ENCODE peak calls at places on chromosomes 13 and 19, in ten cellular contexts. E is cardiac muscle cell, Y is brain microvascular endothelial cell, B is K562, Z is endothelial cell of umbilical vein, J is tibial artery, L is endodermal cell, V is heart right ventricle, X is PC-3, T is IMR-90. S is an unnamed sample.

GRCh38 chr13:40800559-40800958 is 11.1 kb downstream of the SLC25A15 start:
- DNase-seq in E (no peak), Y (no peak), B (no peak), Z (no peak), J (no peak), L (no peak), V (no peak), X (no peak), T (no peak), S (no peak)

GRCh38 chr19:56504581-56504980 is 3.1 kb upstream of the ZNF471 start:
- DNase-seq in E (no peak), Y (peak), B (no peak), Z (no peak), J (no peak), L (no peak), V (no peak), X (no peak), T (peak), S (no peak)

GRCh38 chr19:41785653-41786052 is 10.7 kb upstream of the CEACAM3 start:
- DNase-seq in E (peak), Y (peak), B (peak), Z (peak), J (peak), L (peak), V (peak), X (peak), T (peak), S (peak)

GRCh38 chr13:112558696-112559418 is 29.1 kb downstream of the TUBGCP3 start:
- DNase-seq in E (no peak), Y (no peak), B (no peak), Z (peak), J (no peak), L (no peak), V (no peak), X (no peak), T (no peak), S (no peak)

GRCh38 chr13:114025432-114026127 is 51.7 kb upstream of the C13orf46 start:
- DNase-seq in E (peak), Y (peak), B (no peak), Z (no peak), J (no peak), L (no peak), V (peak), X (no peak), T (peak), S (peak)

GRCh38 chr13:25733061-25733491 is 318.7 kb downstream of the SHISA2 start:
- DNase-seq in E (no peak), Y (peak), B (no peak), Z (no peak), J (no peak), L (no peak), V (no peak), X (peak), T (no peak), S (no peak)

GRCh38 chr19:51737924-51738323 is 13.8 kb downstream of the FPR1 start:
- DNase-seq in E (no peak), Y (no peak), B (no peak), Z (no peak), J (no peak), L (no peak), V (no peak), X (no peak), T (no peak), S (no peak)

GRCh38 chr19:9797871-9798270 is 21.0 kb downstream of the FBXL12 start:
- DNase-seq in E (no peak), Y (no peak), B (no peak), Z (no peak), J (no peak), L (no peak), V (no peak), X (peak), T (no peak), S (no peak)

GRCh38 chr19:17703823-17704463 is 15.3 kb upstream of the MAP1S start:
- DNase-seq in E (peak), Y (peak), B (peak), Z (peak), J (peak), L (peak), V (peak), X (peak), T (peak), S (peak)

GRCh38 chr19:44912854-44913253 is 1.6 kb upstream of the APOC1 start:
- DNase-seq in E (no peak), Y (no peak), B (no peak), Z (no peak), J (peak), L (no peak), V (no peak), X (no peak), T (no peak), S (no peak)

GRCh38 chr19:29537181-29537580 is 11.4 kb downstream of the VSTM2B start:
- DNase-seq in E (no peak), Y (no peak), B (no peak), Z (no peak), J (no peak), L (no peak), V (no peak), X (no peak), T (no peak), S (no peak)

GRCh38 chr19:24054044-24054935 is 32.7 kb upstream of the ZNF254 start:
- DNase-seq in E (no peak), Y (peak), B (no peak), Z (no peak), J (no peak), L (no peak), V (no peak), X (peak), T (peak), S (no peak)

GRCh38 chr19:39307233-39307821 is 11.1 kb downstream of the IFNL1 start:
- DNase-seq in E (peak), Y (no peak), B (no peak), Z (no peak), J (no peak), L (peak), V (peak), X (no peak), T (no peak), S (no peak)

GRCh38 chr13:31898383-31899071 is 133.0 kb upstream of the FRY start:
- DNase-seq in E (no peak), Y (no peak), B (no peak), Z (no peak), J (no peak), L (no peak), V (no peak), X (no peak), T (no peak), S (peak)

GRCh38 chr13:48066310-48066989 is 28.5 kb downstream of the MED4 start:
- DNase-seq in E (no peak), Y (no peak), B (peak), Z (no peak), J (no peak), L (no peak), V (no peak), X (no peak), T (peak), S (peak)

GRCh38 chr13:73958657-73959397 is 175.4 kb downstream of the KLF12 start:
- DNase-seq in E (no peak), Y (no peak), B (no peak), Z (no peak), J (no peak), L (no peak), V (no peak), X (peak), T (no peak), S (no peak)

GRCh38 chr13:36850790-36851438 is 31.9 kb downstream of the RFXAP start:
- DNase-seq in E (peak), Y (no peak), B (peak), Z (peak), J (no peak), L (peak), V (no peak), X (no peak), T (no peak), S (peak)

GRCh38 chr13:114146629-114147028 is 14.2 kb upstream of the RASA3 start:
- DNase-seq in E (peak), Y (no peak), B (peak), Z (no peak), J (no peak), L (peak), V (no peak), X (no peak), T (no peak), S (peak)

GRCh38 chr13:37058801-37059135 is 720 bp downstream of the SUPT20H start:
- DNase-seq in E (peak), Y (peak), B (peak), Z (no peak), J (no peak), L (no peak), V (no peak), X (no peak), T (no peak), S (peak)

GRCh38 chr13:79913141-79913827 is 427.6 kb downstream of the SPRY2 start:
- DNase-seq in E (no peak), Y (no peak), B (no peak), Z (peak), J (no peak), L (no peak), V (no peak), X (no peak), T (no peak), S (no peak)

GRCh38 chr19:7830272-7830771 is 304 bp downstream of the EVI5L start:
- DNase-seq in E (no peak), Y (no peak), B (no peak), Z (no peak), J (no peak), L (no peak), V (no peak), X (no peak), T (no peak), S (no peak)

GRCh38 chr19:8366961-8367326 is 3.0 kb downstream of the ANGPTL4 start:
- DNase-seq in E (no peak), Y (no peak), B (no peak), Z (no peak), J (no peak), L (peak), V (no peak), X (no peak), T (no peak), S (no peak)

GRCh38 chr13:27858046-27858445 is 61.8 kb upstream of the PDX1 start:
- DNase-seq in E (no peak), Y (no peak), B (no peak), Z (no peak), J (no peak), L (no peak), V (no peak), X (no peak), T (no peak), S (no peak)

GRCh38 chr19:57903298-57904174 is 12.9 kb downstream of the ZNF417 start:
- DNase-seq in E (peak), Y (no peak), B (peak), Z (peak), J (no peak), L (no peak), V (no peak), X (peak), T (peak), S (no peak)

GRCh38 chr13:30395192-30396158 is 26.8 kb upstream of the UBE2L5 start:
- DNase-seq in E (peak), Y (peak), B (peak), Z (peak), J (peak), L (peak), V (peak), X (peak), T (peak), S (peak)

GRCh38 chr19:2561221-2561620 is 85.3 kb downstream of the GADD45B start:
- DNase-seq in E (no peak), Y (no peak), B (no peak), Z (no peak), J (no peak), L (no peak), V (no peak), X (no peak), T (no peak), S (no peak)
- H3K27ac ChIP-seq in E (no peak), Y (no peak), B (no peak), Z (no peak), J (no peak), L (no peak), V (no peak), X (no peak), T (no peak), S (no peak)

GRCh38 chr19:35061583-35062373 is 20.3 kb downstream of the HPN start:
- DNase-seq in E (no peak), Y (no peak), B (no peak), Z (no peak), J (no peak), L (no peak), V (no peak), X (peak), T (peak), S (no peak)
- H3K27ac ChIP-seq in E (no peak), Y (no peak), B (no peak), Z (no peak), J (no peak), L (no peak), V (no peak), X (no peak), T (no peak), S (no peak)

GRCh38 chr19:13077233-13077632 is 25.4 kb downstream of the LYL1 start:
- DNase-seq in E (no peak), Y (no peak), B (no peak), Z (no peak), J (no peak), L (no peak), V (no peak), X (no peak), T (no peak), S (no peak)
- H3K27ac ChIP-seq in E (no peak), Y (no peak), B (no peak), Z (no peak), J (peak), L (no peak), V (peak), X (no peak), T (no peak), S (no peak)

DNA sequence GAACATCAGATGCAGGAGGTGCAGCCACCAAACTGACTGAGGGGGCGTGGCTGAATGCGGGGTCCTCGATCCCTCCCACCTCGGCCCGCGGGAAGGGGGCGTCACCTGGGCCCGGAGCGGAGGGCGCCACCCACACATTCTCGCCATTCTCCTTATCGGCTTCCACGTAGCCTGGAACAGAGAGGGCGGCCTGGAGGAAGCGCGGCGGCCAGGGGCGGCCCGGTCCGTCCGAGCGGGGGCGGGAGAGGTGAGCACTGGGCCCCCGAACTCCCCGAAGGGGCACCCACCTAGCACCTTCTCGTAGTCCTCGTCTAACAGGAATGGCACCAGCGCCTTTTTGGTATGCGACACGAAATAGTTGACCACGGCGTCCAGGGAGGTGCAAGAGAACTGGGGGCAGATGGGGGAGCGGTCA is 11.8 kb downstream of the STAP2 start:
- DNase-seq in E (peak), Y (no peak), B (peak), Z (no peak), J (no peak), L (peak), V (no peak), X (no peak), T (no peak), S (no peak)
- H3K27ac ChIP-seq in E (no peak), Y (no peak), B (peak), Z (no peak), J (no peak), L (no peak), V (no peak), X (no peak), T (no peak), S (no peak)

GRCh38 chr13:21075303-21076264 is 14.2 kb upstream of the LATS2 start:
- DNase-seq in E (peak), Y (no peak), B (no peak), Z (peak), J (no peak), L (peak), V (peak), X (no peak), T (no peak), S (no peak)
- H3K27ac ChIP-seq in E (no peak), Y (peak), B (no peak), Z (peak), J (peak), L (peak), V (peak), X (no peak), T (no peak), S (no peak)

GRCh38 chr13:23673354-23673753 is 103.1 kb downstream of the TNFRSF19 start:
- DNase-seq in E (no peak), Y (peak), B (no peak), Z (no peak), J (no peak), L (no peak), V (no peak), X (peak), T (peak), S (no peak)

GRCh38 chr13:23672616-23673015 is 102.4 kb downstream of the TNFRSF19 start:
- DNase-seq in E (no peak), Y (no peak), B (no peak), Z (no peak), J (no peak), L (no peak), V (no peak), X (no peak), T (peak), S (no peak)

GRCh38 chr13:23674795-23675640 is 104.8 kb downstream of the TNFRSF19 start:
- DNase-seq in E (no peak), Y (peak), B (no peak), Z (no peak), J (no peak), L (no peak), V (no peak), X (peak), T (peak), S (no peak)

GRCh38 chr13:23671902-23672301 is 101.7 kb downstream of the TNFRSF19 start:
- DNase-seq in E (no peak), Y (peak), B (no peak), Z (no peak), J (no peak), L (no peak), V (no peak), X (peak), T (peak), S (no peak)

DNA sequence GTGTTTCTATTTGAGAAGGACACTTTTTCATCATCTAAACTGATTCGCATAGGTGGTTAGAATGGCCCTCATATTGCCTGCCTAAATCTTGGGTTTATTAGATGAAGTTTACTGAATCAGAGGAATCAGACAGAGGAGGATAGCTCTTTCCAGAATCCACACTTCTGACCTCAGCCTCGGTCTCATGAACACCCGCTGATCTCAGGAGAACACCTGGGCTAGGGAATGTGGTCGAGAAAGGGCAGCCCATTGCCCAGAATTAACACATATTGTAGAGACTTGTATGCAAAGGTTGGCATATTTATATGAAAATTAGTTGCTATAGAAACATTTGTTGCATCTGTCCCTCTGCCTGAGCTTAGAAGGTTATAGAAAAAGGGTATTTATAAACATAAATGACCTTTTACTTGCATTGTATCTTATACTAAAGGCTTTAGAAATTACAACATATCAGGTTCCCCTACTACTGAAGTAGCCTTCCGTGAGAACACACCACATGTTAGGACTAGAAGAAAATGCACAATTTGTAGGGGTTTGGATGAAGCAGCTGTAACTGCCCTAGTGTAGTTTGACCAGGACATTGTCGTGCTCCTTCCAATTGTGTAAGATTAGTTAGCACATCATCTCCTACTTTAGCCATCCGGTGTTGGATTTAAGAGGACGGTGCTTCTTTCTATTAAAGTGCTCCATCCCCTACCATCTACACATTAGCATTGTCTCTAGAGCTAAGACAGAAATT is 103.8 kb downstream of the TNFRSF19 start:
- DNase-seq in E (no peak), Y (no peak), B (no peak), Z (no peak), J (no peak), L (no peak), V (no peak), X (no peak), T (peak), S (no peak)
- H3K27ac ChIP-seq in E (no peak), Y (peak), B (no peak), Z (no peak), J (no peak), L (no peak), V (no peak), X (peak), T (peak), S (no peak)

GRCh38 chr13:103250071-103250470 is 183.9 kb upstream of the SLC10A2 start:
- DNase-seq in E (no peak), Y (no peak), B (no peak), Z (no peak), J (no peak), L (no peak), V (no peak), X (no peak), T (no peak), S (peak)
- H3K27ac ChIP-seq in E (no peak), Y (no peak), B (no peak), Z (no peak), J (no peak), L (no peak), V (no peak), X (no peak), T (no peak), S (peak)

GRCh38 chr13:111213964-111214726 is 99.0 kb downstream of the ARHGEF7 start:
- DNase-seq in E (peak), Y (no peak), B (no peak), Z (no peak), J (peak), L (no peak), V (no peak), X (no peak), T (no peak), S (no peak)
- H3K27ac ChIP-seq in E (peak), Y (no peak), B (no peak), Z (no peak), J (peak), L (peak), V (no peak), X (no peak), T (no peak), S (no peak)

GRCh38 chr13:58953638-58954037 is 1210.1 kb downstream of the DIAPH3 start:
- DNase-seq in E (no peak), Y (no peak), B (no peak), Z (no peak), J (no peak), L (no peak), V (no peak), X (no peak), T (no peak), S (no peak)
- H3K27ac ChIP-seq in E (no peak), Y (no peak), B (no peak), Z (no peak), J (no peak), L (no peak), V (no peak), X (no peak), T (no peak), S (no peak)

DNA sequence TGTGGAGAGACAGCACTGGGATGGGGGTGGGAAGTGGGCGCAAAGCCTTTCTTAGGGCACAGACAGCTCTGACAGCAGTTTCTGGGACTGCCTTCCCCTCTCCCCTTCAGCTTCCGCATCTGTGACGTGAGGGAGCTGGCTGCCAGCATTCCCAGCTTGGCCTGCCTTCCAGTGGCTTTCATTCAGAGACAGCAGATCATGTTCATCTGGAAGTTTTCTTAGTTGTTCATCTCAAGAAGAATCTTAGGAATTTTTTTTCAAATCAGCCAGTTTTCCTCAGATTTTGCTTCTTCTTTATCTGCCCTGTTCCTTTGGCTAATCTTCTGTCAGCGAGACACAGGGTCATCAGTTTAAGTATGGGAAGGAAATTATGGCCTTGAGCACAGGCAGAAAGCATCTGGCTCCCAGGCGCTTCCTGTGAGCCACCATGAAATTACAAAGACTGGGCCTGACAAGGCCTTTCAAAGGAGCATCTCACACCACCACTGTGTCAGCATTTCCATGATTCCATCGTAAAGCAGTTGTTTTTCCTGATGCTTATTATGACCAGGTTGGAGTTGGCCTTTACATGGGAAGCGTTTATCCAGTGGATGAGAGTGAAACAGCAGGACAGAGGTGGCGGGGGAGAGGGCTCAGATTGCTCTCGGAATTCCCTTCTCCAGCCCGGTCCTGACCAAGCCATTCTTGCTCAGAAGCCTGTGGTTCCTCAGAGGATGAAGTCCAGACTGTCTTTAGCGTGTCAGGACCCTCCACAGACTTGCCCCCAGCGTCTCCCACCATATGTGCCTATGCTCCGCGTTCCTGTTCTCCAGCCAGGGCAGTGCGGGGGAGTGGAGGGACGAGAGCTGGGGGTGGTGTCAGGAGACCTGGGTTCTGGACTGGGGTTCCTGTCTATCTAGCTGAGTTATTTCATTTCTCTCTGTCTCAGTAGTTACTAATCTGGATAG is 43.6 kb downstream of the ARHGAP35 start:
- DNase-seq in E (no peak), Y (peak), B (no peak), Z (peak), J (no peak), L (peak), V (peak), X (no peak), T (peak), S (no peak)
- H3K27ac ChIP-seq in E (peak), Y (peak), B (no peak), Z (peak), J (no peak), L (peak), V (peak), X (peak), T (peak), S (no peak)